ENCODE peak calls at places on chromosome 17, in nine cellular contexts. One of them, this sample, is unnamed.

GRCh38 chr17:82257473-82257872 is 16.0 kb downstream of the CSNK1D start:
- DNase-seq in GM10248: no peak
- DNase-seq in RPMI7951: no peak
- DNase-seq in activated T-helper 1 cell treated with Interleukin-2 at 50 U/mL for 16 hours: no peak
- DNase-seq in GM23248: peak; percentile 50
- DNase-seq in anterior cingulate cortex: peak; percentile 58
- DNase-seq in GM12865: no peak
- DNase-seq in kidney: no peak
- DNase-seq in Daoy: no peak
- DNase-seq in this sample: no peak

GRCh38 chr17:49942918-49943317 is 26.1 kb upstream of the DLX4 start:
- DNase-seq in GM10248: no peak
- DNase-seq in RPMI7951: no peak
- DNase-seq in activated T-helper 1 cell treated with Interleukin-2 at 50 U/mL for 16 hours: no peak
- DNase-seq in GM23248: no peak
- DNase-seq in anterior cingulate cortex: no peak
- DNase-seq in GM12865: no peak
- DNase-seq in kidney: no peak
- DNase-seq in Daoy: no peak
- DNase-seq in this sample: no peak

GRCh38 chr17:28745052-28745776 is 1.4 kb downstream of the TRAF4 start:
- DNase-seq in GM10248: no peak
- DNase-seq in RPMI7951: peak; percentile 58
- DNase-seq in activated T-helper 1 cell treated with Interleukin-2 at 50 U/mL for 16 hours: no peak
- DNase-seq in GM23248: peak; percentile 80
- DNase-seq in anterior cingulate cortex: peak; percentile 94
- DNase-seq in GM12865: peak; percentile 65
- DNase-seq in kidney: peak; percentile 86
- DNase-seq in Daoy: peak; percentile 69
- DNase-seq in this sample: no peak

GRCh38 chr17:48600244-48601098 is 4.3 kb downstream of the HOXB6 start:
- DNase-seq in GM10248: no peak
- DNase-seq in RPMI7951: no peak
- DNase-seq in activated T-helper 1 cell treated with Interleukin-2 at 50 U/mL for 16 hours: no peak
- DNase-seq in GM23248: no peak
- DNase-seq in anterior cingulate cortex: no peak
- DNase-seq in GM12865: no peak
- DNase-seq in kidney: peak; percentile 74
- DNase-seq in Daoy: no peak
- DNase-seq in this sample: no peak

GRCh38 chr17:29663155-29663554 is 40.4 kb upstream of the CORO6 start:
- DNase-seq in GM10248: no peak
- DNase-seq in RPMI7951: no peak
- DNase-seq in activated T-helper 1 cell treated with Interleukin-2 at 50 U/mL for 16 hours: no peak
- DNase-seq in GM23248: peak; percentile 59
- DNase-seq in anterior cingulate cortex: peak; percentile 13
- DNase-seq in GM12865: no peak
- DNase-seq in kidney: no peak
- DNase-seq in Daoy: no peak
- DNase-seq in this sample: no peak

GRCh38 chr17:43183921-43184320 is 12.9 kb downstream of the NBR1 start:
- DNase-seq in GM10248: no peak
- DNase-seq in RPMI7951: no peak
- DNase-seq in activated T-helper 1 cell treated with Interleukin-2 at 50 U/mL for 16 hours: no peak
- DNase-seq in GM23248: no peak
- DNase-seq in anterior cingulate cortex: no peak
- DNase-seq in GM12865: no peak
- DNase-seq in kidney: no peak
- DNase-seq in Daoy: no peak
- DNase-seq in this sample: no peak

GRCh38 chr17:67093348-67093747 is 49.0 kb downstream of the CACNG1 start:
- DNase-seq in GM10248: no peak
- DNase-seq in RPMI7951: no peak
- DNase-seq in activated T-helper 1 cell treated with Interleukin-2 at 50 U/mL for 16 hours: no peak
- DNase-seq in GM23248: no peak
- DNase-seq in anterior cingulate cortex: no peak
- DNase-seq in GM12865: no peak
- DNase-seq in kidney: no peak
- DNase-seq in Daoy: no peak
- DNase-seq in this sample: no peak

GRCh38 chr17:50986989-50987660 is 121.0 kb upstream of the TOB1 start:
- DNase-seq in GM10248: no peak
- DNase-seq in RPMI7951: peak; percentile 20
- DNase-seq in activated T-helper 1 cell treated with Interleukin-2 at 50 U/mL for 16 hours: no peak
- DNase-seq in GM23248: peak; percentile 80
- DNase-seq in anterior cingulate cortex: no peak
- DNase-seq in GM12865: no peak
- DNase-seq in kidney: no peak
- DNase-seq in Daoy: peak; percentile 5
- DNase-seq in this sample: no peak

GRCh38 chr17:80153004-80153403 is 6.1 kb upstream of the EIF4A3 start:
- DNase-seq in GM10248: no peak
- DNase-seq in RPMI7951: no peak
- DNase-seq in activated T-helper 1 cell treated with Interleukin-2 at 50 U/mL for 16 hours: no peak
- DNase-seq in GM23248: no peak
- DNase-seq in anterior cingulate cortex: no peak
- DNase-seq in GM12865: peak; percentile 86
- DNase-seq in kidney: no peak
- DNase-seq in Daoy: no peak
- DNase-seq in this sample: no peak

GRCh38 chr17:1931759-1932579 is 93.2 kb downstream of the RTN4RL1 start:
- DNase-seq in GM10248: no peak
- DNase-seq in RPMI7951: no peak
- DNase-seq in activated T-helper 1 cell treated with Interleukin-2 at 50 U/mL for 16 hours: no peak
- DNase-seq in GM23248: peak; percentile 39
- DNase-seq in anterior cingulate cortex: peak; percentile 60
- DNase-seq in GM12865: no peak
- DNase-seq in kidney: no peak
- DNase-seq in Daoy: peak; percentile 42
- DNase-seq in this sample: no peak

GRCh38 chr17:76005263-76006149 is 4.9 kb downstream of the CDK3 start:
- DNase-seq in GM10248: peak; percentile 87
- DNase-seq in RPMI7951: peak; percentile 43
- DNase-seq in activated T-helper 1 cell treated with Interleukin-2 at 50 U/mL for 16 hours: peak; percentile 60
- DNase-seq in GM23248: peak; percentile 67
- DNase-seq in anterior cingulate cortex: peak; percentile 61
- DNase-seq in GM12865: peak; percentile 77
- DNase-seq in kidney: peak; percentile 78
- DNase-seq in Daoy: peak; percentile 67
- DNase-seq in this sample: peak; percentile 66

GRCh38 chr17:70105154-70105553 is 30.1 kb downstream of the KCNJ16 start:
- DNase-seq in GM10248: no peak
- DNase-seq in RPMI7951: no peak
- DNase-seq in activated T-helper 1 cell treated with Interleukin-2 at 50 U/mL for 16 hours: no peak
- DNase-seq in GM23248: no peak
- DNase-seq in anterior cingulate cortex: no peak
- DNase-seq in GM12865: no peak
- DNase-seq in kidney: no peak
- DNase-seq in Daoy: no peak
- DNase-seq in this sample: no peak